ENCODE peak calls at places on chromosome 1, in five cellular contexts. B is fibroblast of lung, X is brain microvascular endothelial cell, G is SJSA1, Z is tibial artery. E is an unnamed sample.

GRCh38 chr1:207240325-207241095 is 81.0 kb upstream of the CD55 start:
- DNase-seq in B (peak; percentile 39), X (peak; percentile 64), G (peak; percentile 11), Z (no peak), E (no peak)

GRCh38 chr1:183194527-183195145 is 8.6 kb downstream of the LAMC2 start:
- DNase-seq in B (peak; percentile 45), X (no peak), G (no peak), Z (no peak), E (no peak)

GRCh38 chr1:14222086-14222485 is 376.4 kb upstream of the KAZN start:
- DNase-seq in B (no peak), X (no peak), G (no peak), Z (no peak), E (no peak)

GRCh38 chr1:38045431-38046332 is 911 bp downstream of the POU3F1 start:
- DNase-seq in B (no peak), X (no peak), G (no peak), Z (no peak), E (peak; percentile 51)

GRCh38 chr1:75305051-75305450 is 170.9 kb downstream of the LHX8 start:
- DNase-seq in B (no peak), X (no peak), G (no peak), Z (no peak), E (no peak)

GRCh38 chr1:159892944-159893343 is 7.0 kb downstream of the CFAP45 start:
- DNase-seq in B (no peak), X (no peak), G (no peak), Z (no peak), E (no peak)

GRCh38 chr1:228311091-228311490 is 95.5 kb downstream of the TRIM11 start:
- DNase-seq in B (no peak), X (no peak), G (no peak), Z (no peak), E (no peak)

GRCh38 chr1:3904843-3905185 is 4.7 kb upstream of the C1orf174 start:
- DNase-seq in B (no peak), X (no peak), G (no peak), Z (no peak), E (no peak)

GRCh38 chr1:16351994-16352841 is at the start of gene FBXO42:
- DNase-seq in B (peak; percentile 86), X (peak; percentile 84), G (peak; percentile 95), Z (peak; percentile 89), E (peak; percentile 98)

GRCh38 chr1:162878000-162878596 is 17.1 kb upstream of the CCDC190 start:
- DNase-seq in B (peak; percentile 74), X (peak; percentile 90), G (peak; percentile 61), Z (peak; percentile 45), E (no peak)

GRCh38 chr1:206447079-206447780 is 23.0 kb upstream of the IKBKE start:
- DNase-seq in B (no peak), X (no peak), G (no peak), Z (no peak), E (no peak)

GRCh38 chr1:63753591-63753990 is 20.2 kb upstream of the ROR1 start:
- DNase-seq in B (no peak), X (no peak), G (no peak), Z (no peak), E (no peak)

GRCh38 chr1:59730302-59730701 is 84.4 kb upstream of the HOOK1 start:
- DNase-seq in B (peak; percentile 95), X (peak; percentile 30), G (peak; percentile 53), Z (no peak), E (no peak)

GRCh38 chr1:36693116-36693515 is 210.4 kb upstream of the CSF3R start:
- DNase-seq in B (no peak), X (no peak), G (no peak), Z (no peak), E (no peak)

GRCh38 chr1:234065794-234066447 is 161.4 kb downstream of the SLC35F3 start:
- DNase-seq in B (peak; percentile 58), X (peak; percentile 67), G (peak; percentile 38), Z (peak; percentile 71), E (peak; percentile 69)

GRCh38 chr1:204484948-204485347 is 9.7 kb downstream of the PIK3C2B start:
- DNase-seq in B (no peak), X (no peak), G (no peak), Z (no peak), E (no peak)

GRCh38 chr1:7116001-7116400 is 330.7 kb downstream of the CAMTA1 start:
- DNase-seq in B (no peak), X (no peak), G (no peak), Z (no peak), E (no peak)

GRCh38 chr1:108149796-108150467 is 50.2 kb downstream of the SLC25A24 start:
- DNase-seq in B (peak; percentile 66), X (peak; percentile 29), G (no peak), Z (no peak), E (no peak)

GRCh38 chr1:181083842-181084605 is 4.5 kb upstream of the IER5 start:
- DNase-seq in B (no peak), X (no peak), G (peak; percentile 32), Z (peak; percentile 40), E (no peak)

GRCh38 chr1:230123280-230124186 is 56.5 kb downstream of the GALNT2 start:
- DNase-seq in B (peak; percentile 70), X (no peak), G (no peak), Z (no peak), E (no peak)

GRCh38 chr1:26913389-26913753 is 404 bp downstream of the NR0B2 start:
- DNase-seq in B (no peak), X (no peak), G (no peak), Z (no peak), E (no peak)
- H3K27ac ChIP-seq in B (no peak overlapping the region), X (no peak overlapping the region), G (no peak overlapping the region), Z (no peak overlapping the region), E (peak overlapping the region; percentile 72)

DNA sequence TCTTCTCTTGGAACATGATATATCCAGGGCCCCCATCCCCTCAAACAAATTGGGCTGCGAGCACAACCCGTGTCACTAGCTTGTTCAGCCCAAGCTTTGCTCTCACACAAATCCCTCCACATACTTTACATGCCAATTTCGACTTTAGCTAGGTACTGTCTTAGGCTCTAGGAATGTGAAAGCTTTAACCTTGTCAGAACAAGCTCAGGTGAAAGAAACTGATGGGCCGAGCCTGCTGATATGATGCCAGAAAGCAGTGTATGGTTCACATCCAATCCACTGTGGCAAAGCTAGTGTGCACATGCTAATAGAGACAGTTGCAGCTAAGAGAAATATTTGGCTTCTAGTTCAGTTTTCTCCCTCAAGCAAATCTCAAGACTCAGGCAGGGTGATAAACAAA is 79.5 kb downstream of the TNFSF18 start:
- DNase-seq in B (no peak), X (no peak), G (no peak), Z (no peak), E (no peak)
- H3K27ac ChIP-seq in B (no peak overlapping the region), X (no peak overlapping the region), G (no peak overlapping the region), Z (no peak overlapping the region), E (no peak overlapping the region)

GRCh38 chr1:28244549-28245251 is 8.8 kb downstream of the ATP5IF1 start:
- DNase-seq in B (no peak), X (no peak), G (no peak), Z (no peak), E (no peak)
- H3K27ac ChIP-seq in B (no peak overlapping the region), X (no peak overlapping the region), G (no peak overlapping the region), Z (no peak overlapping the region), E (peak overlapping the region; percentile 72)

DNA sequence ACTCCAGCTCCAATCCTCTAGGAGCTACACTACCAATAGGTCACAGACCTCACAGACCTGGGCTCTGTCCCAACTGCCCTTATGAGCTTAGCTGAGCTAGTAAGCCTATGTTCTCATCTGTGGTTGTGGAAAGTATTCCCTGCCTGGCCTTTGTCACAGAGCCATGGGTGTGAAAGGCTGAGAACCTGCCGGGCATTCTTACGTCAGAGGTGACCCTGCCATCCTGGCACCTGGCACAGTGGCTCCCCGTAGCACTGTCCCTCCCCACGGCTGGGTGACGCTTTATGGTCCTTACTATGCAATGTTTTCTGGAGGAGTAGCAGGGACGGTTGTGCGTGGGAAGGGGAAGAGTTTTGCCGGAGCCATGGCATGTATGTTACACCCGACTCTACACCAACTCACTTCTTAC is 3.5 kb downstream of the TNFRSF1B start:
- DNase-seq in B (no peak), X (no peak), G (no peak), Z (no peak), E (no peak)
- H3K27ac ChIP-seq in B (no peak overlapping the region), X (no peak overlapping the region), G (no peak overlapping the region), Z (no peak overlapping the region), E (peak overlapping the region; percentile 94)

DNA sequence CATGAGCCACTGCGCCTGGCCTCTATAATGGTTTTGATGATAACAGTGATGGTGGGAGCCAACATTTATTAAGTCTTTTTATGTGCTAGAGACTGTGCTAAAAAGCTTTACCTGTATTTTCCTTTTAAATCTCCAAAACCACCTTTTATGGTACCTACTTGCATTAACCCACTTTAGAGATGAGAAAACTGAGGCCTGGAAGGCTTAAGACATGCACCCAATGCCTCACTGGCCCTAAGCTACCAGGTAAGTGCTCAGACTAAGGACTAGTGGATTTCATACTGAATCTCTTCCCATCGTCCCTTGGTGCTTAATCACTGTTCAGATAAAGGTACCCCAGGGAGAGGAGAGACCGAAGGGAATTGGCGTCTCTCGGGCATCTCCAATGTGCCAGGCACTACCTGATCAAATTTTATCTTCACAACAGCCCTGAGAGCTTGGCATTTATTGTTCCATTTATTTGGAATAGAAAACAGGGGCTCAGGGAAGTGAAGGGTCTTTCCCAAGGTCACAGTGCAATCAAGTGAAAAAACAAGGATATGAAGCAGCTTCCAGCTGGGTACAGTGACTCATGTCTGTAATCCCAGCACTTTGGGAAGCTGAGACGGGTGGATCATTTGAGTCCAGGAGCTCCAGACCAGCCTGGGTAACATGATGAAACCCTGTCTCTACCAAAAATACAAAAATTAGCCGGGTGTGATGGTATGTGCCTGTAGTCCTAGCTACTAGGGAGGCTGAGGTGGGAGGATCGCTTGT is 84.2 kb downstream of the LACTBL1 start:
- DNase-seq in B (peak; percentile 56), X (peak; percentile 18), G (no peak), Z (no peak), E (no peak)
- H3K27ac ChIP-seq in B (no peak overlapping the region), X (no peak overlapping the region), G (no peak overlapping the region), Z (no peak overlapping the region), E (no peak overlapping the region)